ENCODE peak calls at places on chromosomes 16 and 17, in five cellular contexts. I is breast epithelium, E is NB4, C is heart left ventricle, Y is bronchial epithelial cell. V is an unnamed sample.

GRCh38 chr17:22270381-22270780 is 578.1 kb downstream of the KCNJ18 start:
- DNase-seq in E (no peak), C (no peak), Y (no peak), I (no peak), V (no peak)

GRCh38 chr17:60641810-60642220 is 35.8 kb upstream of the BCAS3 start:
- DNase-seq in E (peak; percentile 80), Y (peak; percentile 72), C (no peak), I (no peak), V (no peak)

GRCh38 chr16:27408012-27408601 is 6.1 kb downstream of the IL21R start:
- DNase-seq in Y (peak; percentile 44), I (no peak), C (no peak), E (peak; percentile 58), V (no peak)

GRCh38 chr16:5020551-5020950 is 13.2 kb downstream of the NAGPA start:
- DNase-seq in C (no peak), Y (no peak), I (no peak), E (no peak), V (no peak)

GRCh38 chr16:12539185-12539929 is 264.3 kb downstream of the CPPED1 start:
- DNase-seq in I (no peak), C (no peak), E (peak; percentile 66), Y (peak; percentile 30), V (no peak)

GRCh38 chr16:89502319-89502843 is 5.8 kb upstream of the SPG7 start:
- DNase-seq in E (no peak), Y (peak; percentile 83), I (no peak), C (no peak), V (no peak)

GRCh38 chr17:51640108-51640622 is 379.8 kb downstream of the UTP18 start:
- DNase-seq in I (no peak), Y (peak; percentile 88), C (no peak), E (peak; percentile 16), V (no peak)

GRCh38 chr16:86225905-86226371 is 284.4 kb upstream of the FOXF1 start:
- DNase-seq in I (peak; percentile 35), E (no peak), C (no peak), Y (no peak), V (no peak)

GRCh38 chr16:52553322-52553721 is 6.4 kb upstream of the TOX3 start:
- DNase-seq in C (no peak), E (no peak), I (no peak), Y (no peak), V (no peak)
- TF ChIP-seq CTCF in C (no peak), E (peak; percentile 16), I (no peak), Y (peak; percentile 35), V (no peak)

DNA sequence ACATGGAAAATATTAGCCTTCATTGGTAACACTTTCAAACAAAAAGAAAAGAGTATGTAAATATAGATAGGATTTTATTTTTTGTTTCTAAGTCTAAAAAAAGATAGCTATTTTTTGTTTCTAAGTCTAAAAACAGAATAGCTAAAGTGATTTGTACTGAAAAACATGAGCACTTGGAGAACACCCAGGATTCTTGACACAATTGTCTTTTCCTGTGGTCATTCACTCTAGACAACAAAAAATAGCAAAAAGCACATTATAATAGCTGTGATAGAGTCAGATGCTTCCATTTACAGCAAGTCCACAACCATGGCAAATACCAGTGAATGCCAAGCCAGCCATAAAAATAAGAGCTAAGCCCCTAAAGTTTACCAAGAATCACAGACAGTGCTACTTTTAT is 36.7 kb downstream of the SKAP1 start:
- DNase-seq in C (no peak), E (no peak), I (no peak), Y (no peak), V (no peak)
- TF ChIP-seq CTCF in C (no peak), E (no peak), I (no peak), Y (no peak), V (no peak)

GRCh38 chr16:2496223-2497115 is 17.3 kb upstream of the ATP6V0C start:
- DNase-seq in C (peak; percentile 63), Y (no peak), E (no peak), I (peak; percentile 88), V (no peak)

GRCh38 chr16:2498531-2499253 is 15.1 kb upstream of the ATP6V0C start:
- DNase-seq in I (peak; percentile 95), C (peak; percentile 74), E (no peak), Y (peak; percentile 26), V (no peak)

GRCh38 chr16:2497641-2498040 is 16.1 kb upstream of the ATP6V0C start:
- DNase-seq in Y (no peak), I (no peak), C (peak; percentile 57), E (no peak), V (no peak)

GRCh38 chr16:2498085-2498484 is 15.7 kb upstream of the ATP6V0C start:
- DNase-seq in C (peak; percentile 58), Y (no peak), E (no peak), I (no peak), V (no peak)

DNA sequence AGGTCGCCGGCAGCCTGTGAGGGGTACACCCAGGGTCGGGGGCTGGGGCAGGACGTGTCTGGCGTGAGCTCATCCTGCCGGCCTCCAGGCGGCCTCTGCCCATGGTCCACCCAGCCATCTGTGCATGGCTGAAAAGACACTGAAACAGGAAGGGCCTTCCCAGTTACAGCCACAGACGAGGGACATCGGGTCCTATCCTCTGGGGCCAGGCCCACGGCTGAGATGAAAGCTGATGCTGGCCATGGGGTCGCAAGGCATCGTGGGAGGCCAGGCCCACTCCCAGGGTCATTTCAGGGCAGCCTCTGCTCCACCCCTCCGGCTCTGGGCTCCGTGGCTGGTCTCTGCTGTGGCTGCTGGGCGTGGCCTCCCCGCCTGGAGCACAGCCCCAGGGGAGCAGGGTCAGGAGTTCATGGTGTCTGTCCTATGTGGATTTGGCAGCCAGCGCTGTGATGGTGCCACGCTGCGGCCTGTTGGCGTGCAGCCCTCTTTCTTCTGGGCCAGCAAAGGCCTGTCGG is 16.6 kb upstream of the ATP6V0C start:
- DNase-seq in C (peak; percentile 90), E (no peak), Y (no peak), I (no peak), V (no peak)
- TF ChIP-seq CTCF in C (peak; percentile 29), E (no peak), Y (no peak), I (no peak), V (no peak)

GRCh38 chr17:82241926-82242697 is 13.3 kb downstream of the SLC16A3 start:
- DNase-seq in E (peak; percentile 59), I (no peak), Y (peak; percentile 41), C (peak; percentile 72), V (no peak)
- TF ChIP-seq CTCF in E (no peak), I (no peak), Y (no peak), C (no peak), V (no peak)

GRCh38 chr16:9047689-9048301 is 43.6 kb upstream of the HAPSTR1 start:
- DNase-seq in E (peak; percentile 92), I (peak; percentile 83), Y (peak; percentile 97), C (peak; percentile 90), V (peak; percentile 95)

GRCh38 chr16:9048302-9048700 is 43.1 kb upstream of the HAPSTR1 start:
- DNase-seq in I (no peak), C (no peak), Y (no peak), E (no peak), V (no peak)

GRCh38 chr16:9049241-9049640 is 42.2 kb upstream of the HAPSTR1 start:
- DNase-seq in Y (peak; percentile 51), I (no peak), E (no peak), C (no peak), V (no peak)

GRCh38 chr16:9053006-9053601 is 38.3 kb upstream of the HAPSTR1 start:
- DNase-seq in Y (peak; percentile 65), E (peak; percentile 47), I (no peak), C (peak; percentile 65), V (no peak)

GRCh38 chr16:9050102-9050830 is 41.2 kb upstream of the HAPSTR1 start:
- DNase-seq in Y (no peak), I (no peak), E (peak; percentile 50), C (no peak), V (no peak)
- TF ChIP-seq CTCF in Y (peak; percentile 50), I (no peak), E (peak; percentile 59), C (peak; percentile 15), V (no peak)

GRCh38 chr16:340370-341091 is 12.0 kb downstream of the AXIN1 start:
- DNase-seq in I (no peak), C (peak; percentile 41), E (no peak), Y (no peak), V (no peak)
- TF ChIP-seq CTCF in I (no peak), C (no peak), E (no peak), Y (no peak), V (no peak)

V was measured in lower leg skin.